ENCODE peak calls at places on chromosome 20, in eight cellular contexts. I is A549, T is right lobe of liver, C is gastrocnemius medialis, B is HepG2, H is upper lobe of left lung, O is body of pancreas, K is GM12878. P is an unnamed sample.

GRCh38 chr20:10521068-10521834 is 86.1 kb downstream of the SLX4IP start:
- ATAC-seq in T (no peak), I (peak; percentile 55), B (peak; percentile 37), C (peak; percentile 92), K (peak; percentile 35), O (no peak), H (no peak), P (no peak)

GRCh38 chr20:63025534-63026331 is 19.0 kb upstream of the BHLHE23 start:
- ATAC-seq in I (no peak), O (no peak), B (peak; percentile 9), H (no peak), T (no peak), C (no peak), K (peak; percentile 23), P (no peak)

GRCh38 chr20:6595704-6596103 is 171.8 kb upstream of the BMP2 start:
- ATAC-seq in T (peak; percentile 40), O (no peak), I (no peak), K (no peak), C (no peak), B (no peak), H (no peak), P (no peak)

GRCh38 chr20:62795023-62795761 is 1.1 kb upstream of the MRGBP start:
- ATAC-seq in K (peak; percentile 38), C (peak; percentile 7), I (peak; percentile 20), O (no peak), T (no peak), H (no peak), B (peak; percentile 34), P (no peak)

GRCh38 chr20:45515147-45515913 is at the start of gene SPINT3:
- ATAC-seq in T (no peak), B (no peak), C (no peak), O (no peak), H (no peak), I (no peak), K (no peak), P (no peak)

GRCh38 chr20:43988451-43988850 is 73.8 kb downstream of the TOX2 start:
- ATAC-seq in T (no peak), C (no peak), O (no peak), B (no peak), H (no peak), K (peak; percentile 80), I (no peak), P (no peak)

GRCh38 chr20:22353586-22353985 is 230.8 kb downstream of the FOXA2 start:
- ATAC-seq in I (no peak), K (no peak), O (no peak), B (no peak), C (no peak), T (no peak), H (no peak), P (no peak)

GRCh38 chr20:60956194-60956593 is 295.9 kb upstream of the CDH4 start:
- ATAC-seq in I (no peak), B (no peak), H (no peak), O (no peak), K (no peak), C (no peak), T (no peak), P (no peak)

GRCh38 chr20:22320245-22320915 is 264.0 kb downstream of the FOXA2 start:
- ATAC-seq in I (no peak), T (no peak), O (no peak), B (no peak), C (no peak), H (no peak), K (no peak), P (no peak)

GRCh38 chr20:61663521-61664425 is 401.9 kb downstream of the TAF4 start:
- ATAC-seq in H (no peak), K (no peak), T (no peak), O (no peak), I (no peak), C (no peak), B (no peak), P (no peak)

GRCh38 chr20:2162823-2163166 is 61.2 kb downstream of the STK35 start:
- ATAC-seq in K (no peak), B (peak; percentile 62), O (no peak), I (no peak), C (no peak), T (no peak), H (peak; percentile 51), P (no peak)

GRCh38 chr20:53658973-53659372 is 65.3 kb upstream of the ZNF217 start:
- ATAC-seq in O (no peak), K (no peak), C (no peak), H (no peak), T (no peak), B (no peak), I (no peak), P (no peak)

GRCh38 chr20:53657289-53657678 is 63.6 kb upstream of the ZNF217 start:
- ATAC-seq in K (peak; percentile 8), T (no peak), I (no peak), H (no peak), B (no peak), C (no peak), O (no peak), P (no peak)

GRCh38 chr20:53656653-53657288 is 63.1 kb upstream of the ZNF217 start:
- ATAC-seq in C (no peak), H (no peak), O (no peak), K (no peak), B (no peak), I (no peak), T (peak; percentile 8), P (no peak)

GRCh38 chr20:53658327-53658726 is 64.7 kb upstream of the ZNF217 start:
- ATAC-seq in B (no peak), K (no peak), T (no peak), H (no peak), O (no peak), C (no peak), I (no peak), P (no peak)

GRCh38 chr20:53657732-53658131 is 64.1 kb upstream of the ZNF217 start:
- ATAC-seq in T (no peak), C (no peak), O (no peak), K (no peak), I (no peak), B (no peak), H (no peak), P (no peak)
- H3K4me1 ChIP-seq in T (no peaks in the 10 kb centered on the region), C (peaks cover 9% of the 10 kb centered on the region), O (peaks cover 24% of the 10 kb centered on the region), K (peaks cover 78% of the 10 kb centered on the region), I (peaks cover 63% of the 10 kb centered on the region), B (peaks cover 76% of the 10 kb centered on the region), H (peaks cover 39% of the 10 kb centered on the region), P (peaks cover 4% of the 10 kb centered on the region)

GRCh38 chr20:48826883-48827771 is 672 bp downstream of the PREX1 start:
- ATAC-seq in C (peak; percentile 43), O (no peak), T (no peak), K (peak; percentile 14), I (peak; percentile 52), H (peak; percentile 11), B (peak; percentile 21), P (no peak)
- TF ChIP-seq POLR2A in C (no peak), O (no peak), T (no peak), K (peak; percentile 1), I (no peak), H (no peak), B (no peak), P (no peak)

GRCh38 chr20:3973705-3974104 is 41.7 kb downstream of the RNF24 start:
- ATAC-seq in H (no peak), B (no peak), K (no peak), T (no peak), C (no peak), I (no peak), O (no peak), P (no peak)
- H3K27ac ChIP-seq in H (no peak overlapping the region), B (no peak overlapping the region), K (no peak overlapping the region), T (no peak overlapping the region), C (no peak overlapping the region), I (no peak overlapping the region), O (no peak overlapping the region), P (no peak overlapping the region)

GRCh38 chr20:57479196-57479595 is 45.7 kb downstream of the CTCFL start:
- ATAC-seq in B (no peak), C (no peak), H (no peak), I (no peak), K (no peak), O (no peak), T (no peak), P (no peak)
- H3K4me1 ChIP-seq in B (peaks cover 5% of the 10 kb centered on the region), C (peaks cover 12% of the 10 kb centered on the region), H (no peaks in the 10 kb centered on the region), I (no peaks in the 10 kb centered on the region), K (peaks cover 73% of the 10 kb centered on the region), O (no peaks in the 10 kb centered on the region), T (no peaks in the 10 kb centered on the region), P (peaks cover 11% of the 10 kb centered on the region)

GRCh38 chr20:4936851-4937412 is 64.4 kb downstream of the SLC23A2 start:
- ATAC-seq in H (no peak), K (no peak), B (peak; percentile 90), T (peak; percentile 31), I (peak; percentile 24), O (no peak), C (no peak), P (no peak)
- TF ChIP-seq POLR2A in H (no peak), K (no peak), B (no peak), T (no peak), I (no peak), O (no peak), C (no peak), P (no peak)

GRCh38 chr20:8646026-8646425 is 422.9 kb upstream of the PLCB4 start:
- ATAC-seq in T (no peak), B (no peak), I (no peak), H (no peak), C (peak; percentile 36), K (no peak), O (no peak), P (no peak)

GRCh38 chr20:8652396-8652795 is 416.5 kb upstream of the PLCB4 start:
- ATAC-seq in I (no peak), O (no peak), K (no peak), B (no peak), C (no peak), T (no peak), H (no peak), P (no peak)

GRCh38 chr20:8647868-8648495 is 420.9 kb upstream of the PLCB4 start:
- ATAC-seq in T (no peak), I (no peak), B (no peak), O (peak; percentile 45), K (no peak), H (no peak), C (no peak), P (peak; percentile 86)

GRCh38 chr20:8642247-8642646 is 426.6 kb upstream of the PLCB4 start:
- ATAC-seq in C (no peak), O (no peak), I (no peak), H (no peak), B (no peak), T (no peak), K (no peak), P (no peak)

GRCh38 chr20:8646716-8647115 is 422.2 kb upstream of the PLCB4 start:
- ATAC-seq in T (no peak), H (no peak), K (no peak), B (no peak), I (no peak), C (no peak), O (no peak), P (no peak)
- H3K27ac ChIP-seq in T (no peak overlapping the region), H (no peak overlapping the region), K (no peak overlapping the region), B (no peak overlapping the region), I (no peak overlapping the region), C (no peak overlapping the region), O (no peak overlapping the region), P (peak overlapping the region; percentile 48)

GRCh38 chr20:21110811-21111210 is 4.7 kb upstream of the LINC00237 start:
- ATAC-seq in T (no peak), B (no peak), O (no peak), H (no peak), K (no peak), I (no peak), C (no peak), P (no peak)
- H3K4me1 ChIP-seq in T (no peaks in the 10 kb centered on the region), B (no peaks in the 10 kb centered on the region), O (peaks cover 6% of the 10 kb centered on the region), H (peaks cover 4% of the 10 kb centered on the region), K (no peaks in the 10 kb centered on the region), I (no peaks in the 10 kb centered on the region), C (no peaks in the 10 kb centered on the region), P (no peaks in the 10 kb centered on the region)

GRCh38 chr20:312067-312466 is 13.3 kb upstream of the SOX12 start:
- ATAC-seq in I (no peak), T (no peak), K (no peak), H (no peak), O (no peak), C (no peak), B (no peak), P (no peak)
- TF ChIP-seq POLR2A in I (no peak), T (no peak), K (no peak), H (no peak), O (no peak), C (no peak), B (no peak), P (no peak)